ENCODE peak calls at places on chromosomes 4 and X, in ten cellular contexts. One of them, this sample, is unnamed.

GRCh38 chr4:108203377-108203776 is 34.6 kb upstream of the LEF1 start:
- DNase-seq in dorsolateral prefrontal cortex: no peak
- DNase-seq in NCI-H748 treated with DMSO at 0.1 percent for 48 hours: no peak
- DNase-seq in kidney tubule cell: no peak
- DNase-seq in EL: no peak
- DNase-seq in choroid plexus epithelial cell: no peak
- DNase-seq in progenitor cell of endocrine pancreas: no peak
- DNase-seq in AML-193: no peak
- DNase-seq in stimulated activated CD8-positive, alpha-beta memory T cell treated with anti-CD3 and anti-CD28 coated beads, Interleukin-15, amount 100 ng/mL, for 48 hours: no peak
- DNase-seq in HFFc6: no peak
- DNase-seq in this sample: no peak

GRCh38 chrX:40006025-40007017 is 91.4 kb downstream of the BCOR start:
- DNase-seq in dorsolateral prefrontal cortex: no peak
- DNase-seq in NCI-H748 treated with DMSO at 0.1 percent for 48 hours: no peak
- DNase-seq in kidney tubule cell: peak
- DNase-seq in EL: peak
- DNase-seq in choroid plexus epithelial cell: no peak
- DNase-seq in progenitor cell of endocrine pancreas: no peak
- DNase-seq in AML-193: peak
- DNase-seq in stimulated activated CD8-positive, alpha-beta memory T cell treated with anti-CD3 and anti-CD28 coated beads, Interleukin-15, amount 100 ng/mL, for 48 hours: no peak
- DNase-seq in HFFc6: no peak
- DNase-seq in this sample: peak

GRCh38 chr4:120769227-120769626 is 153.3 kb downstream of the PRDM5 start:
- DNase-seq in dorsolateral prefrontal cortex: no peak
- DNase-seq in NCI-H748 treated with DMSO at 0.1 percent for 48 hours: no peak
- DNase-seq in kidney tubule cell: peak
- DNase-seq in EL: peak
- DNase-seq in choroid plexus epithelial cell: peak
- DNase-seq in progenitor cell of endocrine pancreas: no peak
- DNase-seq in AML-193: no peak
- DNase-seq in stimulated activated CD8-positive, alpha-beta memory T cell treated with anti-CD3 and anti-CD28 coated beads, Interleukin-15, amount 100 ng/mL, for 48 hours: no peak
- DNase-seq in HFFc6: peak
- DNase-seq in this sample: no peak

GRCh38 chr4:37604464-37604863 is 81.7 kb downstream of the RELL1 start:
- DNase-seq in dorsolateral prefrontal cortex: no peak
- DNase-seq in NCI-H748 treated with DMSO at 0.1 percent for 48 hours: no peak
- DNase-seq in kidney tubule cell: peak
- DNase-seq in EL: peak
- DNase-seq in choroid plexus epithelial cell: no peak
- DNase-seq in progenitor cell of endocrine pancreas: no peak
- DNase-seq in AML-193: no peak
- DNase-seq in stimulated activated CD8-positive, alpha-beta memory T cell treated with anti-CD3 and anti-CD28 coated beads, Interleukin-15, amount 100 ng/mL, for 48 hours: no peak
- DNase-seq in HFFc6: peak
- DNase-seq in this sample: peak

GRCh38 chr4:144954224-144954623 is 143.8 kb downstream of the ANAPC10 start:
- DNase-seq in dorsolateral prefrontal cortex: no peak
- DNase-seq in NCI-H748 treated with DMSO at 0.1 percent for 48 hours: no peak
- DNase-seq in kidney tubule cell: no peak
- DNase-seq in EL: no peak
- DNase-seq in choroid plexus epithelial cell: no peak
- DNase-seq in progenitor cell of endocrine pancreas: no peak
- DNase-seq in AML-193: no peak
- DNase-seq in stimulated activated CD8-positive, alpha-beta memory T cell treated with anti-CD3 and anti-CD28 coated beads, Interleukin-15, amount 100 ng/mL, for 48 hours: no peak
- DNase-seq in HFFc6: no peak
- DNase-seq in this sample: no peak

GRCh38 chr4:83771113-83771705 is 235.3 kb downstream of the GPAT3 start:
- DNase-seq in dorsolateral prefrontal cortex: no peak
- DNase-seq in NCI-H748 treated with DMSO at 0.1 percent for 48 hours: no peak
- DNase-seq in kidney tubule cell: peak
- DNase-seq in EL: peak
- DNase-seq in choroid plexus epithelial cell: peak
- DNase-seq in progenitor cell of endocrine pancreas: peak
- DNase-seq in AML-193: peak
- DNase-seq in stimulated activated CD8-positive, alpha-beta memory T cell treated with anti-CD3 and anti-CD28 coated beads, Interleukin-15, amount 100 ng/mL, for 48 hours: no peak
- DNase-seq in HFFc6: peak
- DNase-seq in this sample: peak

GRCh38 chr4:149264093-149264733 is 551.4 kb downstream of the IQCM start:
- DNase-seq in dorsolateral prefrontal cortex: no peak
- DNase-seq in NCI-H748 treated with DMSO at 0.1 percent for 48 hours: peak
- DNase-seq in kidney tubule cell: peak
- DNase-seq in EL: peak
- DNase-seq in choroid plexus epithelial cell: peak
- DNase-seq in progenitor cell of endocrine pancreas: no peak
- DNase-seq in AML-193: peak
- DNase-seq in stimulated activated CD8-positive, alpha-beta memory T cell treated with anti-CD3 and anti-CD28 coated beads, Interleukin-15, amount 100 ng/mL, for 48 hours: no peak
- DNase-seq in HFFc6: peak
- DNase-seq in this sample: peak

GRCh38 chr4:19850909-19851308 is 400.8 kb upstream of the SLIT2 start:
- DNase-seq in dorsolateral prefrontal cortex: no peak
- DNase-seq in NCI-H748 treated with DMSO at 0.1 percent for 48 hours: no peak
- DNase-seq in kidney tubule cell: peak
- DNase-seq in EL: peak
- DNase-seq in choroid plexus epithelial cell: peak
- DNase-seq in progenitor cell of endocrine pancreas: no peak
- DNase-seq in AML-193: no peak
- DNase-seq in stimulated activated CD8-positive, alpha-beta memory T cell treated with anti-CD3 and anti-CD28 coated beads, Interleukin-15, amount 100 ng/mL, for 48 hours: no peak
- DNase-seq in HFFc6: peak
- DNase-seq in this sample: no peak

GRCh38 chrX:12770440-12770839 is 20.8 kb upstream of the PRPS2 start:
- DNase-seq in dorsolateral prefrontal cortex: no peak
- DNase-seq in NCI-H748 treated with DMSO at 0.1 percent for 48 hours: peak
- DNase-seq in kidney tubule cell: peak
- DNase-seq in EL: peak
- DNase-seq in choroid plexus epithelial cell: peak
- DNase-seq in progenitor cell of endocrine pancreas: no peak
- DNase-seq in AML-193: peak
- DNase-seq in stimulated activated CD8-positive, alpha-beta memory T cell treated with anti-CD3 and anti-CD28 coated beads, Interleukin-15, amount 100 ng/mL, for 48 hours: no peak
- DNase-seq in HFFc6: peak
- DNase-seq in this sample: peak

GRCh38 chrX:15269618-15270521 is at the start of gene ASB9:
- DNase-seq in dorsolateral prefrontal cortex: no peak
- DNase-seq in NCI-H748 treated with DMSO at 0.1 percent for 48 hours: peak
- DNase-seq in kidney tubule cell: peak
- DNase-seq in EL: peak
- DNase-seq in choroid plexus epithelial cell: peak
- DNase-seq in progenitor cell of endocrine pancreas: peak
- DNase-seq in AML-193: peak
- DNase-seq in stimulated activated CD8-positive, alpha-beta memory T cell treated with anti-CD3 and anti-CD28 coated beads, Interleukin-15, amount 100 ng/mL, for 48 hours: no peak
- DNase-seq in HFFc6: peak
- DNase-seq in this sample: no peak

GRCh38 chr4:37990731-37991130 is 30.5 kb downstream of the PTTG2 start:
- DNase-seq in dorsolateral prefrontal cortex: no peak
- DNase-seq in NCI-H748 treated with DMSO at 0.1 percent for 48 hours: no peak
- DNase-seq in kidney tubule cell: no peak
- DNase-seq in EL: no peak
- DNase-seq in choroid plexus epithelial cell: no peak
- DNase-seq in progenitor cell of endocrine pancreas: no peak
- DNase-seq in AML-193: no peak
- DNase-seq in stimulated activated CD8-positive, alpha-beta memory T cell treated with anti-CD3 and anti-CD28 coated beads, Interleukin-15, amount 100 ng/mL, for 48 hours: no peak
- DNase-seq in HFFc6: no peak
- DNase-seq in this sample: no peak

GRCh38 chrX:133935096-133935495 is 50.3 kb downstream of the GPC3 start:
- DNase-seq in dorsolateral prefrontal cortex: no peak
- DNase-seq in NCI-H748 treated with DMSO at 0.1 percent for 48 hours: no peak
- DNase-seq in kidney tubule cell: no peak
- DNase-seq in EL: no peak
- DNase-seq in choroid plexus epithelial cell: no peak
- DNase-seq in progenitor cell of endocrine pancreas: no peak
- DNase-seq in AML-193: no peak
- DNase-seq in stimulated activated CD8-positive, alpha-beta memory T cell treated with anti-CD3 and anti-CD28 coated beads, Interleukin-15, amount 100 ng/mL, for 48 hours: no peak
- DNase-seq in HFFc6: no peak
- DNase-seq in this sample: no peak

GRCh38 chrX:12979011-12979629 is 4.2 kb downstream of the TMSB4X start:
- DNase-seq in dorsolateral prefrontal cortex: no peak
- DNase-seq in NCI-H748 treated with DMSO at 0.1 percent for 48 hours: no peak
- DNase-seq in kidney tubule cell: no peak
- DNase-seq in EL: no peak
- DNase-seq in choroid plexus epithelial cell: peak
- DNase-seq in progenitor cell of endocrine pancreas: no peak
- DNase-seq in AML-193: no peak
- DNase-seq in stimulated activated CD8-positive, alpha-beta memory T cell treated with anti-CD3 and anti-CD28 coated beads, Interleukin-15, amount 100 ng/mL, for 48 hours: no peak
- DNase-seq in HFFc6: no peak
- DNase-seq in this sample: no peak

GRCh38 chrX:129665916-129666644 is 11.3 kb upstream of the APLN start:
- DNase-seq in dorsolateral prefrontal cortex: no peak
- DNase-seq in NCI-H748 treated with DMSO at 0.1 percent for 48 hours: no peak
- DNase-seq in kidney tubule cell: peak
- DNase-seq in EL: peak
- DNase-seq in choroid plexus epithelial cell: peak
- DNase-seq in progenitor cell of endocrine pancreas: no peak
- DNase-seq in AML-193: no peak
- DNase-seq in stimulated activated CD8-positive, alpha-beta memory T cell treated with anti-CD3 and anti-CD28 coated beads, Interleukin-15, amount 100 ng/mL, for 48 hours: no peak
- DNase-seq in HFFc6: peak
- DNase-seq in this sample: no peak

GRCh38 chr4:169246957-169247396 is 23.8 kb downstream of the SH3RF1 start:
- DNase-seq in dorsolateral prefrontal cortex: no peak
- DNase-seq in NCI-H748 treated with DMSO at 0.1 percent for 48 hours: peak
- DNase-seq in kidney tubule cell: no peak
- DNase-seq in EL: no peak
- DNase-seq in choroid plexus epithelial cell: no peak
- DNase-seq in progenitor cell of endocrine pancreas: no peak
- DNase-seq in AML-193: no peak
- DNase-seq in stimulated activated CD8-positive, alpha-beta memory T cell treated with anti-CD3 and anti-CD28 coated beads, Interleukin-15, amount 100 ng/mL, for 48 hours: no peak
- DNase-seq in HFFc6: no peak
- DNase-seq in this sample: no peak

GRCh38 chrX:134840370-134840769 is 150.4 kb upstream of the SMIM10 start:
- DNase-seq in dorsolateral prefrontal cortex: no peak
- DNase-seq in NCI-H748 treated with DMSO at 0.1 percent for 48 hours: no peak
- DNase-seq in kidney tubule cell: no peak
- DNase-seq in EL: no peak
- DNase-seq in choroid plexus epithelial cell: no peak
- DNase-seq in progenitor cell of endocrine pancreas: no peak
- DNase-seq in AML-193: no peak
- DNase-seq in stimulated activated CD8-positive, alpha-beta memory T cell treated with anti-CD3 and anti-CD28 coated beads, Interleukin-15, amount 100 ng/mL, for 48 hours: no peak
- DNase-seq in HFFc6: no peak
- DNase-seq in this sample: no peak

GRCh38 chrX:17375631-17376380 is 806 bp downstream of the NHS start:
- DNase-seq in dorsolateral prefrontal cortex: peak
- DNase-seq in NCI-H748 treated with DMSO at 0.1 percent for 48 hours: no peak
- DNase-seq in kidney tubule cell: peak
- DNase-seq in EL: peak
- DNase-seq in choroid plexus epithelial cell: peak
- DNase-seq in progenitor cell of endocrine pancreas: peak
- DNase-seq in AML-193: no peak
- DNase-seq in stimulated activated CD8-positive, alpha-beta memory T cell treated with anti-CD3 and anti-CD28 coated beads, Interleukin-15, amount 100 ng/mL, for 48 hours: no peak
- DNase-seq in HFFc6: peak
- DNase-seq in this sample: peak

GRCh38 chr4:148073349-148073748 is 341.5 kb downstream of the ARHGAP10 start:
- DNase-seq in dorsolateral prefrontal cortex: no peak
- DNase-seq in NCI-H748 treated with DMSO at 0.1 percent for 48 hours: no peak
- DNase-seq in kidney tubule cell: no peak
- DNase-seq in EL: no peak
- DNase-seq in choroid plexus epithelial cell: no peak
- DNase-seq in progenitor cell of endocrine pancreas: no peak
- DNase-seq in AML-193: no peak
- DNase-seq in stimulated activated CD8-positive, alpha-beta memory T cell treated with anti-CD3 and anti-CD28 coated beads, Interleukin-15, amount 100 ng/mL, for 48 hours: no peak
- DNase-seq in HFFc6: no peak
- DNase-seq in this sample: no peak

GRCh38 chr4:173538148-173538902 is 8.3 kb upstream of the HAND2 start:
- DNase-seq in dorsolateral prefrontal cortex: no peak
- DNase-seq in NCI-H748 treated with DMSO at 0.1 percent for 48 hours: peak
- DNase-seq in kidney tubule cell: no peak
- DNase-seq in EL: no peak
- DNase-seq in choroid plexus epithelial cell: no peak
- DNase-seq in progenitor cell of endocrine pancreas: no peak
- DNase-seq in AML-193: no peak
- DNase-seq in stimulated activated CD8-positive, alpha-beta memory T cell treated with anti-CD3 and anti-CD28 coated beads, Interleukin-15, amount 100 ng/mL, for 48 hours: no peak
- DNase-seq in HFFc6: no peak
- DNase-seq in this sample: peak

GRCh38 chr4:168848112-168848511 is 161.9 kb downstream of the CBR4 start:
- DNase-seq in dorsolateral prefrontal cortex: no peak
- DNase-seq in NCI-H748 treated with DMSO at 0.1 percent for 48 hours: no peak
- DNase-seq in kidney tubule cell: no peak
- DNase-seq in EL: no peak
- DNase-seq in choroid plexus epithelial cell: peak
- DNase-seq in progenitor cell of endocrine pancreas: no peak
- DNase-seq in AML-193: no peak
- DNase-seq in stimulated activated CD8-positive, alpha-beta memory T cell treated with anti-CD3 and anti-CD28 coated beads, Interleukin-15, amount 100 ng/mL, for 48 hours: no peak
- DNase-seq in HFFc6: no peak
- DNase-seq in this sample: no peak

GRCh38 chr4:16757080-16757521 is 141.3 kb downstream of the LDB2 start:
- DNase-seq in dorsolateral prefrontal cortex: no peak
- DNase-seq in NCI-H748 treated with DMSO at 0.1 percent for 48 hours: no peak
- DNase-seq in kidney tubule cell: no peak
- DNase-seq in EL: peak
- DNase-seq in choroid plexus epithelial cell: no peak
- DNase-seq in progenitor cell of endocrine pancreas: no peak
- DNase-seq in AML-193: no peak
- DNase-seq in stimulated activated CD8-positive, alpha-beta memory T cell treated with anti-CD3 and anti-CD28 coated beads, Interleukin-15, amount 100 ng/mL, for 48 hours: no peak
- DNase-seq in HFFc6: peak
- DNase-seq in this sample: no peak

GRCh38 chr4:129231907-129232626 is 136.1 kb downstream of the C4orf33 start:
- DNase-seq in dorsolateral prefrontal cortex: no peak
- DNase-seq in NCI-H748 treated with DMSO at 0.1 percent for 48 hours: no peak
- DNase-seq in kidney tubule cell: no peak
- DNase-seq in EL: no peak
- DNase-seq in choroid plexus epithelial cell: no peak
- DNase-seq in progenitor cell of endocrine pancreas: no peak
- DNase-seq in AML-193: no peak
- DNase-seq in stimulated activated CD8-positive, alpha-beta memory T cell treated with anti-CD3 and anti-CD28 coated beads, Interleukin-15, amount 100 ng/mL, for 48 hours: no peak
- DNase-seq in HFFc6: no peak
- DNase-seq in this sample: no peak

GRCh38 chrX:37644381-37645305 is 40.9 kb upstream of the XK start:
- DNase-seq in dorsolateral prefrontal cortex: no peak
- DNase-seq in NCI-H748 treated with DMSO at 0.1 percent for 48 hours: no peak
- DNase-seq in kidney tubule cell: peak
- DNase-seq in EL: no peak
- DNase-seq in choroid plexus epithelial cell: no peak
- DNase-seq in progenitor cell of endocrine pancreas: no peak
- DNase-seq in AML-193: no peak
- DNase-seq in stimulated activated CD8-positive, alpha-beta memory T cell treated with anti-CD3 and anti-CD28 coated beads, Interleukin-15, amount 100 ng/mL, for 48 hours: no peak
- DNase-seq in HFFc6: no peak
- DNase-seq in this sample: no peak

GRCh38 chr4:2942037-2942531 is 21.1 kb downstream of the NOP14 start:
- DNase-seq in dorsolateral prefrontal cortex: no peak
- DNase-seq in NCI-H748 treated with DMSO at 0.1 percent for 48 hours: no peak
- DNase-seq in kidney tubule cell: no peak
- DNase-seq in EL: no peak
- DNase-seq in choroid plexus epithelial cell: no peak
- DNase-seq in progenitor cell of endocrine pancreas: peak
- DNase-seq in AML-193: no peak
- DNase-seq in stimulated activated CD8-positive, alpha-beta memory T cell treated with anti-CD3 and anti-CD28 coated beads, Interleukin-15, amount 100 ng/mL, for 48 hours: no peak
- DNase-seq in HFFc6: no peak
- DNase-seq in this sample: no peak

GRCh38 chrX:65595460-65595876 is 60.9 kb upstream of the LAS1L start:
- DNase-seq in dorsolateral prefrontal cortex: peak
- DNase-seq in NCI-H748 treated with DMSO at 0.1 percent for 48 hours: peak
- DNase-seq in kidney tubule cell: peak
- DNase-seq in EL: peak
- DNase-seq in choroid plexus epithelial cell: peak
- DNase-seq in progenitor cell of endocrine pancreas: peak
- DNase-seq in AML-193: peak
- DNase-seq in stimulated activated CD8-positive, alpha-beta memory T cell treated with anti-CD3 and anti-CD28 coated beads, Interleukin-15, amount 100 ng/mL, for 48 hours: peak
- DNase-seq in HFFc6: peak
- DNase-seq in this sample: peak

GRCh38 chrX:43717161-43717560 is 61.1 kb downstream of the MAOA start:
- DNase-seq in dorsolateral prefrontal cortex: no peak
- DNase-seq in NCI-H748 treated with DMSO at 0.1 percent for 48 hours: no peak
- DNase-seq in kidney tubule cell: peak
- DNase-seq in EL: no peak
- DNase-seq in choroid plexus epithelial cell: no peak
- DNase-seq in progenitor cell of endocrine pancreas: no peak
- DNase-seq in AML-193: no peak
- DNase-seq in stimulated activated CD8-positive, alpha-beta memory T cell treated with anti-CD3 and anti-CD28 coated beads, Interleukin-15, amount 100 ng/mL, for 48 hours: no peak
- DNase-seq in HFFc6: no peak
- DNase-seq in this sample: no peak

GRCh38 chr4:180949825-180950224 is 1293.4 kb upstream of the TENM3 start:
- DNase-seq in dorsolateral prefrontal cortex: no peak
- DNase-seq in NCI-H748 treated with DMSO at 0.1 percent for 48 hours: no peak
- DNase-seq in kidney tubule cell: peak
- DNase-seq in EL: no peak
- DNase-seq in choroid plexus epithelial cell: no peak
- DNase-seq in progenitor cell of endocrine pancreas: no peak
- DNase-seq in AML-193: no peak
- DNase-seq in stimulated activated CD8-positive, alpha-beta memory T cell treated with anti-CD3 and anti-CD28 coated beads, Interleukin-15, amount 100 ng/mL, for 48 hours: no peak
- DNase-seq in HFFc6: no peak
- DNase-seq in this sample: no peak

GRCh38 chr4:7507381-7507780 is 72.7 kb upstream of the PSAPL1 start:
- DNase-seq in dorsolateral prefrontal cortex: no peak
- DNase-seq in NCI-H748 treated with DMSO at 0.1 percent for 48 hours: no peak
- DNase-seq in kidney tubule cell: no peak
- DNase-seq in EL: no peak
- DNase-seq in choroid plexus epithelial cell: no peak
- DNase-seq in progenitor cell of endocrine pancreas: no peak
- DNase-seq in AML-193: no peak
- DNase-seq in stimulated activated CD8-positive, alpha-beta memory T cell treated with anti-CD3 and anti-CD28 coated beads, Interleukin-15, amount 100 ng/mL, for 48 hours: no peak
- DNase-seq in HFFc6: peak
- DNase-seq in this sample: no peak

This sample was measured in T47D.